ENCODE peak calls at places on chromosome 11, in seven cellular contexts. One of them, this sample, is unnamed.

GRCh38 chr11:68303083-68303482 is 9.3 kb upstream of the LRP5 start:
- DNase-seq in spleen: no peak
- DNase-seq in pancreas: no peak
- DNase-seq in colonic mucosa: no peak
- DNase-seq in CD8-positive, alpha-beta T cell: no peak
- DNase-seq in neural progenitor cell: no peak
- DNase-seq in right cardiac atrium: no peak
- DNase-seq in this sample: no peak

GRCh38 chr11:70901951-70902521 is 350.3 kb downstream of the SHANK2 start:
- DNase-seq in spleen: peak; percentile 66
- DNase-seq in pancreas: no peak
- DNase-seq in colonic mucosa: no peak
- DNase-seq in CD8-positive, alpha-beta T cell: no peak
- DNase-seq in neural progenitor cell: no peak
- DNase-seq in right cardiac atrium: no peak
- DNase-seq in this sample: no peak

GRCh38 chr11:35529971-35530495 is 4.6 kb upstream of the PAMR1 start:
- DNase-seq in spleen: no peak
- DNase-seq in pancreas: no peak
- DNase-seq in colonic mucosa: no peak
- DNase-seq in CD8-positive, alpha-beta T cell: no peak
- DNase-seq in neural progenitor cell: no peak
- DNase-seq in right cardiac atrium: peak; percentile 52
- DNase-seq in this sample: peak; percentile 34

GRCh38 chr11:116544721-116545120 is 228.1 kb downstream of the BUD13 start:
- DNase-seq in spleen: no peak
- DNase-seq in pancreas: no peak
- DNase-seq in colonic mucosa: no peak
- DNase-seq in CD8-positive, alpha-beta T cell: no peak
- DNase-seq in neural progenitor cell: no peak
- DNase-seq in right cardiac atrium: no peak
- DNase-seq in this sample: no peak

GRCh38 chr11:64419818-64420485 is 61.0 kb downstream of the RPS6KA4 start:
- DNase-seq in spleen: no peak
- DNase-seq in pancreas: no peak
- DNase-seq in colonic mucosa: no peak
- DNase-seq in CD8-positive, alpha-beta T cell: no peak
- DNase-seq in neural progenitor cell: no peak
- DNase-seq in right cardiac atrium: no peak
- DNase-seq in this sample: no peak

GRCh38 chr11:23995891-23996290 is 501.0 kb upstream of the LUZP2 start:
- DNase-seq in spleen: no peak
- DNase-seq in pancreas: no peak
- DNase-seq in colonic mucosa: no peak
- DNase-seq in CD8-positive, alpha-beta T cell: no peak
- DNase-seq in neural progenitor cell: no peak
- DNase-seq in right cardiac atrium: no peak
- DNase-seq in this sample: no peak

GRCh38 chr11:106021181-106021966 is 666 bp downstream of the MSANTD4 start:
- DNase-seq in spleen: no peak
- DNase-seq in pancreas: no peak
- DNase-seq in colonic mucosa: no peak
- DNase-seq in CD8-positive, alpha-beta T cell: no peak
- DNase-seq in neural progenitor cell: no peak
- DNase-seq in right cardiac atrium: no peak
- DNase-seq in this sample: no peak

GRCh38 chr11:58567889-58568512 is 7.7 kb downstream of the LPXN start:
- DNase-seq in spleen: peak; percentile 83
- DNase-seq in pancreas: peak; percentile 21
- DNase-seq in colonic mucosa: peak; percentile 66
- DNase-seq in CD8-positive, alpha-beta T cell: peak; percentile 67
- DNase-seq in neural progenitor cell: peak; percentile 71
- DNase-seq in right cardiac atrium: peak; percentile 68
- DNase-seq in this sample: peak; percentile 30

GRCh38 chr11:26418391-26418790 is 86.5 kb downstream of the ANO3 start:
- DNase-seq in spleen: no peak
- DNase-seq in pancreas: no peak
- DNase-seq in colonic mucosa: no peak
- DNase-seq in CD8-positive, alpha-beta T cell: no peak
- DNase-seq in neural progenitor cell: no peak
- DNase-seq in right cardiac atrium: no peak
- DNase-seq in this sample: no peak

GRCh38 chr11:13238879-13239514 is 38.6 kb upstream of the BMAL1 start:
- DNase-seq in spleen: no peak
- DNase-seq in pancreas: peak; percentile 34
- DNase-seq in colonic mucosa: peak; percentile 54
- DNase-seq in CD8-positive, alpha-beta T cell: peak; percentile 13
- DNase-seq in neural progenitor cell: peak; percentile 78
- DNase-seq in right cardiac atrium: peak; percentile 57
- DNase-seq in this sample: peak; percentile 22

GRCh38 chr11:42524534-42525227 is 787.1 kb upstream of the API5 start:
- DNase-seq in spleen: no peak
- DNase-seq in pancreas: peak; percentile 25
- DNase-seq in colonic mucosa: peak; percentile 42
- DNase-seq in CD8-positive, alpha-beta T cell: no peak
- DNase-seq in neural progenitor cell: peak; percentile 84
- DNase-seq in right cardiac atrium: peak; percentile 21
- DNase-seq in this sample: peak; percentile 12

GRCh38 chr11:130937051-130937450 is 20.8 kb upstream of the SNX19 start:
- DNase-seq in spleen: no peak
- DNase-seq in pancreas: no peak
- DNase-seq in colonic mucosa: no peak
- DNase-seq in CD8-positive, alpha-beta T cell: no peak
- DNase-seq in neural progenitor cell: no peak
- DNase-seq in right cardiac atrium: no peak
- DNase-seq in this sample: no peak

DNA sequence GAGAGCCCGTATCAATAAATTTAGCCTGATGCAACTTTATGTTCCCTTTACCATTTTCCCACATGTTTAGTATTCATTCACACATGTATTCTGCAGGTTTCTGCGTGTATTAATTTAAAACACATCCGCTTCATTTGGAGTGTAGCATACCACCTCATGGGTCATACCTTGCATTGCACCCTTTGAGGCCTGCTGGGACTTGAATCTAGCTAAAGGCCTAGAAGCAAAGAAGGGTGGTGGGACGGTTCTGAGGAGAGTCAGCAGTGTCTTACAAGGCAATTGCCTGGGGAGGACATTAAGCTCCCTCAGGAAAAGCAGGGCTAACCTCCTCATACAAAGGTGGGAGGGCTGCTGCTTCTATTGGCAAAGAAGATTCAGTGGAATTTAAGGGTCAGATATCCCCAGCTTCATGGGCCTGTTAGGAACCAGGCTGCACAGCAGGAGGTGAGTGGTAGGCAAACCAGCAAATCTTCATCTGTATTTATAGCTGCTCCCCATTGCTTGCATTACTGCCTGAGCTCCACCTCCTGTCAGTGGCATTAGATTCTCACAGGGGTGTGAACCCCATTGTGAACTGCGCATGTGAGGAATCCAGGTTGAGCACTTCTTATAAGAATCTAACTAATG is 15.9 kb upstream of the SNX19 start:
- DNase-seq in spleen: no peak
- DNase-seq in pancreas: no peak
- DNase-seq in colonic mucosa: no peak
- DNase-seq in CD8-positive, alpha-beta T cell: no peak
- DNase-seq in neural progenitor cell: no peak
- DNase-seq in right cardiac atrium: no peak
- DNase-seq in this sample: no peak
- H3K4me1 ChIP-seq in spleen: no peaks in the 10 kb centered on the region
- H3K4me1 ChIP-seq in pancreas: no peaks in the 10 kb centered on the region
- H3K4me1 ChIP-seq in colonic mucosa: no peaks in the 10 kb centered on the region
- H3K4me1 ChIP-seq in CD8-positive, alpha-beta T cell: no peaks in the 10 kb centered on the region
- H3K4me1 ChIP-seq in neural progenitor cell: no peaks in the 10 kb centered on the region
- H3K4me1 ChIP-seq in right cardiac atrium: no peaks in the 10 kb centered on the region
- H3K4me1 ChIP-seq in this sample: no peaks in the 10 kb centered on the region

DNA sequence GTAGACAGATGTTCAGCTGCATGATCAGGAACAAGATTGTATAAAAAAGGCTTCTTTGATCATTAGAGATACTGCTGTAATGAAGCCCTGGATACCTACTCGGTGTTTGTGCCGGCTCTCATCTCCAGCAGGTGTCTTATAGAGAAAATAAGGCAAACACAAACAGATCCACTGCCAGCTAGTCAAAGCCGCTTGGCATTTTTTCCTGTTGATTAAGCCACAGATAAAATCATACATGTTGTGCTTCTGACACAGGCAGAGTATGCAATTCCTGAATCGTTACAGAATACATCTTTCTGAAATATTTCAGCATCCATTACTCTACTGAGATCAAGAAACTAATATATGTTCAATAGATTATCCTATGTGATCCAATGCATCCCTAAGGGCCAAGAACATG is 206.9 kb downstream of the CADM1 start:
- DNase-seq in spleen: no peak
- DNase-seq in pancreas: no peak
- DNase-seq in colonic mucosa: no peak
- DNase-seq in CD8-positive, alpha-beta T cell: no peak
- DNase-seq in neural progenitor cell: no peak
- DNase-seq in right cardiac atrium: no peak
- DNase-seq in this sample: no peak
- H3K27me3 ChIP-seq in spleen: no peaks in the 10 kb centered on the region
- H3K27me3 ChIP-seq in pancreas: no peaks in the 10 kb centered on the region
- H3K27me3 ChIP-seq in colonic mucosa: no peaks in the 10 kb centered on the region
- H3K27me3 ChIP-seq in CD8-positive, alpha-beta T cell: no peaks in the 10 kb centered on the region
- H3K27me3 ChIP-seq in neural progenitor cell: no peaks in the 10 kb centered on the region
- H3K27me3 ChIP-seq in right cardiac atrium: no peaks in the 10 kb centered on the region
- H3K27me3 ChIP-seq in this sample: no peaks in the 10 kb centered on the region

DNA sequence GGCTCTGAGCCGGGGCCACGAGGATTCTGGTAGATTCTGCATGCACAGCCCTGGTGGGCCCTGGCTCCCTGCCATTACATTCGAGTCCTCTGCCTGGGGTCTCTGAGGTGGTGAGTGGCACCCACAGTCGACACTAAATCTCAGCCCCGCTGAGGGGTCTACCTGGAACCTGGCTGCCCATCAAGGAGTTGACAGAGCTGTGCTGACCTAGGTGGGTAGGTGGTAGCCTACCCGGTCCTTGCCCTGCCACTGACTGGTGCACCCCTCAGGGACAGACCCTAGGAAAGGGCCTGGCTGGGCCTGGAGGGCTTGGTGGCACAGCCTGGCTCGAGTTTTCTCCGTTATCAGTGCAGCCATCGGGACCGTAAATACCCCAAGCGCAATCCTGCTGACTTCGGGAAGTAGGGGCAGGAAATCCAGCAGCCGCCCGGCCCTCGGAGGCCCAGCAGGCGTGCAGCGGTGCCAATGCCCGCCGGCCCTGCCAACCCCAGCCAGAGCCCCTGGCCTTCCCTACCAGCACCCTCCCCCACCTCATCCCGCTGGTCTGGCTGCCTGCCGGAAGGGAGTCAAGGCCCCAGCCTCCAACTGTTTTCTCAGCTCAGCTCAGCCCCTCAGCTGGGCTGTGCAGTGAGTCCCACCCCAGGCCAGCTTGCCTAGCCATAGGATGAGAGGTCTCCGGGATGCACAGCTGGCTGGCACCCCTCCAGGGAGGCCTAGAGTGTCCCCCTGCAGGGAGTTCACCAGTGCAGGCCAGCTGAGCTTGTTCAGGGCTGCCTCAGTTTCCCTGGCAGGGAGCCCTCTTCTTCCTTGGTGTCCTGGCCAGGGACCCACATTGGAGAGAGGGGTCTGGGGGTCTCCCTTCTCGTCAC is 80.4 kb upstream of the KCNQ1OT1 start:
- DNase-seq in spleen: peak; percentile 88
- DNase-seq in pancreas: peak; percentile 44
- DNase-seq in colonic mucosa: peak; percentile 20
- DNase-seq in CD8-positive, alpha-beta T cell: no peak
- DNase-seq in neural progenitor cell: no peak
- DNase-seq in right cardiac atrium: peak; percentile 70
- DNase-seq in this sample: peak; percentile 21
- H3K4me1 ChIP-seq in spleen: peaks cover 30% of the 10 kb centered on the region
- H3K4me1 ChIP-seq in pancreas: peaks cover 35% of the 10 kb centered on the region
- H3K4me1 ChIP-seq in colonic mucosa: peaks cover 10% of the 10 kb centered on the region
- H3K4me1 ChIP-seq in CD8-positive, alpha-beta T cell: peaks cover under 1% of the 10 kb centered on the region
- H3K4me1 ChIP-seq in neural progenitor cell: peaks cover 4% of the 10 kb centered on the region
- H3K4me1 ChIP-seq in right cardiac atrium: peaks cover 19% of the 10 kb centered on the region
- H3K4me1 ChIP-seq in this sample: peaks cover 53% of the 10 kb centered on the region

DNA sequence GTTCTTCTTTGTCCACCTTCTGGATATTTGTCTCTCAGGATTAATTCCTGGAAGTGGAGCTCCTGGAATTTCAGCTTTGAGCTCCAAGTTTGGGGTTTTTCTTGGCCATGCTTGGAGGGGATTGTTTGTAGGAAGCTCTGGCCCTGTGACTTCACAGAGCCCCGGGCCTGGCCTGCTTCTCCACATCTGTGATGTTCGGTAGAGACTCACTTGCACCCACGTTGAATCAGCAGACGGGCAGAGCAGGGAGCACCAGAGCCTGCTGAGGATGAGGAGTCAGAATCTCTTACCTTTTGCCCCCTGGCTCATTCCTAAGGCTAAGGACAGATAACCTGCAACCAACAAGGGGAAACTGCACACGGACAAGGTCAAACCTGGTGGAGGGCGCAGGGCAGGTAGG is 35.6 kb downstream of the LRRC32 start:
- DNase-seq in spleen: no peak
- DNase-seq in pancreas: no peak
- DNase-seq in colonic mucosa: peak; percentile 15
- DNase-seq in CD8-positive, alpha-beta T cell: no peak
- DNase-seq in neural progenitor cell: no peak
- DNase-seq in right cardiac atrium: no peak
- DNase-seq in this sample: no peak
- H3K27me3 ChIP-seq in spleen: no peaks in the 10 kb centered on the region
- H3K27me3 ChIP-seq in pancreas: no peaks in the 10 kb centered on the region
- H3K27me3 ChIP-seq in colonic mucosa: no peaks in the 10 kb centered on the region
- H3K27me3 ChIP-seq in CD8-positive, alpha-beta T cell: no peaks in the 10 kb centered on the region
- H3K27me3 ChIP-seq in neural progenitor cell: no peaks in the 10 kb centered on the region
- H3K27me3 ChIP-seq in right cardiac atrium: no peaks in the 10 kb centered on the region
- H3K27me3 ChIP-seq in this sample: no peaks in the 10 kb centered on the region

DNA sequence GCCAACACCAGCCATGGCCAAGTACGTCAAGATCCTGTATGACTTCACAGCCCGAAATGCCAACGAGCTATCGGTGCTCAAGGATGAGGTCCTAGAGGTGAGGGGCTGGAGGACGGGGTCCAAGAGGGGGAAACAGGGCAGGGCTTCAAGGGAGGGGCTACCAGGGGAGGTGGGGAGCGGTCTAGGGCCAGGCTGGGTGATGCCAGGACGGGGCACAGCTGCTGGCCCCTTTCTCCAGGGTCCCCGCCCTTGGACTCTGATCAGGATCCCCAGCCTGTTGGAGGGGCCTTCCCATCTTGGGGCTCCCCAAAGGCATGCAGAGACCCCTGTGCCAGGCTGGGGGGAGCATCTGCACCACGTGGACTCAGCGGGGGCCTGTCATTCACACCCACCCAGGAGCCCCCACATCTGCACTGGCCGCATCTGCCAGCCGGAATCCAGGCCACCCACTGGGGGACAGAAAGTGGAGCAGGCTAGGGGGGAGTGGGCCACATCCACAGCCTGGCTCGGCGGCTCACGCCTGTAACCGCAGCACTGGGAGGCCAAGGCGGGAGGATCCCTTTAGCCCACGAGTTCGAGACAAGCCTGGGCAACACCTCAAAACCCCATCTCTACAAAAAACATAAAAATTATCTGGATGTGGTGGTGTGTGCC is 18.8 kb downstream of the EPS8L2 start:
- DNase-seq in spleen: no peak
- DNase-seq in pancreas: peak; percentile 25
- DNase-seq in colonic mucosa: no peak
- DNase-seq in CD8-positive, alpha-beta T cell: no peak
- DNase-seq in neural progenitor cell: no peak
- DNase-seq in right cardiac atrium: peak; percentile 47
- DNase-seq in this sample: no peak
- H3K4me1 ChIP-seq in spleen: peaks cover 38% of the 10 kb centered on the region
- H3K4me1 ChIP-seq in pancreas: peaks cover 8% of the 10 kb centered on the region
- H3K4me1 ChIP-seq in colonic mucosa: peaks cover 47% of the 10 kb centered on the region
- H3K4me1 ChIP-seq in CD8-positive, alpha-beta T cell: peaks cover 38% of the 10 kb centered on the region
- H3K4me1 ChIP-seq in neural progenitor cell: peaks cover 10% of the 10 kb centered on the region
- H3K4me1 ChIP-seq in right cardiac atrium: peaks cover 2% of the 10 kb centered on the region
- H3K4me1 ChIP-seq in this sample: peaks cover 42% of the 10 kb centered on the region

This sample was measured in left ventricle myocardium inferior.